ENCODE peak calls at places on chromosomes 16 and 17, in seven cellular contexts. I is Panc1, O is PC-3, K is lower lobe of right lung, D is thoracic aorta, G is adrenal gland, S is IMR-90. M is an unnamed sample.
A peak's percentile ranks its signal among the peaks of the same experiment; 100 is the strongest.

GRCh38 chr16:48628359-48628985 is 18.5 kb upstream of the N4BP1 start:
- DNase-seq in S (no peak), I (no peak), K (no peak), O (no peak), G (no peak), D (no peak), M (peak; percentile 44)

GRCh38 chr16:85528528-85529387 is 84.4 kb upstream of the GSE1 start:
- DNase-seq in G (no peak), K (no peak), O (no peak), D (no peak), S (no peak), I (no peak), M (no peak)

GRCh38 chr17:59435238-59435637 is 103.8 kb downstream of the YPEL2 start:
- DNase-seq in I (no peak), O (peak; percentile 97), S (peak; percentile 70), G (no peak), D (no peak), K (no peak), M (no peak)

GRCh38 chr17:1492249-1493206 is at the start of gene MYO1C:
- DNase-seq in K (no peak), G (no peak), O (peak; percentile 47), I (no peak), D (no peak), S (no peak), M (no peak)

GRCh38 chr16:11560701-11561439 is 25.8 kb downstream of the LITAF start:
- DNase-seq in S (no peak), D (no peak), O (no peak), I (no peak), G (no peak), K (no peak), M (no peak)

GRCh38 chr16:84718-85452 is 6.9 kb downstream of the MPG start:
- DNase-seq in I (peak; percentile 61), D (peak; percentile 79), O (peak; percentile 73), K (no peak), S (peak; percentile 96), G (no peak), M (peak; percentile 90)

GRCh38 chr17:82664701-82665182 is 16.5 kb upstream of the WDR45B start:
- DNase-seq in G (no peak), S (no peak), K (peak; percentile 37), I (no peak), D (no peak), O (no peak), M (no peak)

GRCh38 chr16:69514366-69514765 is 51.4 kb upstream of the NFAT5 start:
- DNase-seq in G (no peak), K (no peak), D (no peak), O (peak; percentile 17), S (no peak), I (no peak), M (no peak)

GRCh38 chr16:66270333-66270927 is 96.1 kb upstream of the CDH5 start:
- DNase-seq in G (peak; percentile 71), S (peak; percentile 54), D (no peak), K (peak; percentile 84), I (no peak), O (peak; percentile 70), M (peak; percentile 63)

GRCh38 chr16:66970775-66971725 is 10.0 kb downstream of the CES3 start:
- DNase-seq in I (no peak), S (peak; percentile 80), K (no peak), G (no peak), O (peak; percentile 25), D (no peak), M (no peak)

GRCh38 chr16:54490089-54490488 is 203.5 kb upstream of the IRX3 start:
- DNase-seq in D (no peak), S (no peak), G (no peak), K (no peak), I (no peak), O (no peak), M (no peak)

GRCh38 chr17:74417178-74418045 is 14.5 kb upstream of the GPRC5C start:
- DNase-seq in S (no peak), D (no peak), I (no peak), G (no peak), O (peak; percentile 98), K (no peak), M (no peak)

GRCh38 chr17:19306160-19307111 is 56.1 kb downstream of the B9D1 start:
- DNase-seq in K (peak; percentile 19), D (no peak), G (no peak), S (no peak), I (no peak), O (no peak), M (no peak)

GRCh38 chr16:49462989-49463371 is 89.4 kb downstream of the C16orf78 start:
- DNase-seq in K (no peak), S (no peak), G (peak; percentile 4), O (no peak), I (no peak), D (no peak), M (peak; percentile 26)

GRCh38 chr16:82433042-82433441 is 193.7 kb upstream of the CDH13 start:
- DNase-seq in K (no peak), G (no peak), I (no peak), O (no peak), D (no peak), S (no peak), M (no peak)

GRCh38 chr17:21194688-21195087 is 19.3 kb downstream of the TMEM11 start:
- DNase-seq in S (peak; percentile 43), D (no peak), O (no peak), G (no peak), I (no peak), K (no peak), M (no peak)

GRCh38 chr16:3577302-3577752 is at the start of gene NLRC3:
- DNase-seq in I (no peak), K (no peak), D (no peak), O (no peak), G (no peak), S (no peak), M (no peak)

DNA sequence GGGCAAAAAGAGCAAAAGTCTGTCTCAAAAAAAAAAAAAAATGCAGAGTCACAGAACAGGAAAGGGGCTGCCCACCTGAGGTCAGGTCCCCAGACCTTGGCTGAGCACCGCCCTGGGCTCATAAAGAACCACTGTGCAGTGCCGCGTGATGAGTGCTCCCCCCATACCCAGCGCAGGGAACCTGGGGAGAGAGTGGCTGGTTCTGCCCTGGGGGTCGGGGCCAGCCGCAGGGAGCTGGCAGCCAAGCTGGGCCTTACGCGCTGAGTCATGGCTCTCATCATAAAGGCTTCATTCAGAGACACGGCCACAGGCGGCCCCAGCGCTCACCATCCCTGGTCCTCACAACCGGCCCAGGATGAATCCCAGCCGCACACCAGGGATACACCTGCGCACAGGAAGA is 80.7 kb downstream of the RAB11FIP4 start:
- DNase-seq in I (no peak), G (no peak), O (no peak), S (no peak), K (no peak), D (no peak), M (no peak)
- H3K9me3 ChIP-seq in I (no peaks in the 10 kb centered on the region), G (no peaks in the 10 kb centered on the region), O (no peaks in the 10 kb centered on the region), S (no peaks in the 10 kb centered on the region), K (no peaks in the 10 kb centered on the region), D (no peaks in the 10 kb centered on the region), M (no peaks in the 10 kb centered on the region)

GRCh38 chr17:5181509-5182305 is 10.0 kb downstream of the ZNF594 start:
- DNase-seq in K (no peak), I (no peak), G (no peak), S (no peak), O (no peak), D (no peak), M (no peak)

GRCh38 chr17:5184284-5184683 is 7.4 kb downstream of the ZNF594 start:
- DNase-seq in O (no peak), I (no peak), D (no peak), G (no peak), S (no peak), K (no peak), M (no peak)

GRCh38 chr17:5179003-5179402 is 12.7 kb downstream of the ZNF594 start:
- DNase-seq in I (no peak), S (no peak), O (no peak), K (no peak), G (no peak), D (no peak), M (no peak)

GRCh38 chr17:5183410-5183793 is 8.3 kb downstream of the ZNF594 start:
- DNase-seq in I (no peak), K (no peak), G (no peak), D (no peak), O (no peak), S (no peak), M (no peak)

DNA sequence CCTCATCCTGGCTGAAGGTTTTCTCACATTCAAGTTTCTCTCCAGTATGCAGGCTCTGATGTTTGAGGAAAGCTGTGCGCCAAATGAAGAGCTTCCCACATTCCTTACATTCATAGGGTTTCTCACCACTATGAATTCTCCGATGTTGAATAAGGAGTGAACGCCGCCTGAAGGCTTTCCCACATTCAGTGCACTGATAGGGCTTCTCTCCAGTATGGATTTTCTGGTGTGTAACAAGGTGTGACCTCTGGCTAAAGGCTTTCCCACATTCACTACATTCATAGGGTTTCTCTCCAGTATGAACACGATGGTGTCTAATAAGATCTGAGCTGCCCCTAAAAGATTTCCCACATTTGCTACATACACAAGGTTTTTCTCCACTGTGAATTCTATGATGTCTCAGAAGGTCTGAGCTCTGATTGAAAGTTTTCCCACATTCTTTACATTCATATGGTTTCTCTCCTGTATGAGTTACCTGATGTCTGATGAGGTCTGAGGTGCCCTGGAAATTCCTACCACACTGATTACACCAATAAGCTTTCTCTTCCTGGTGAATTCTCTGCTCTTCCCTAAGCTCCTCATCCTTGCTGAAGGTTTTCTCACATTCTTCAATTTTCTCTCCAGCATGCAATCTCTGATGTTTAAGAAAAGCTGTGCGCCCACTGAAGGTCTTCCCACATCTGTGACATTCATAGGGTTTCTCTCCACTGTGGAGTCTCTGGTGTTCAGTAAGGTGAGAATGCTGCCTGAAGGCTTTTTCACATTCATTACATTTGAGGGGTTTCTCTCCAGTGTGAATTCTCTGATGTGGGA is 8.9 kb downstream of the ZNF594 start:
- DNase-seq in G (no peak), D (no peak), I (no peak), K (no peak), S (no peak), O (no peak), M (no peak)
- H3K4me3 ChIP-seq in G (no peak overlapping the region), D (peak overlapping the region; percentile 22), I (no peak overlapping the region), K (no peak overlapping the region), S (no peak overlapping the region), O (no peak overlapping the region), M (no peak overlapping the region)

DNA sequence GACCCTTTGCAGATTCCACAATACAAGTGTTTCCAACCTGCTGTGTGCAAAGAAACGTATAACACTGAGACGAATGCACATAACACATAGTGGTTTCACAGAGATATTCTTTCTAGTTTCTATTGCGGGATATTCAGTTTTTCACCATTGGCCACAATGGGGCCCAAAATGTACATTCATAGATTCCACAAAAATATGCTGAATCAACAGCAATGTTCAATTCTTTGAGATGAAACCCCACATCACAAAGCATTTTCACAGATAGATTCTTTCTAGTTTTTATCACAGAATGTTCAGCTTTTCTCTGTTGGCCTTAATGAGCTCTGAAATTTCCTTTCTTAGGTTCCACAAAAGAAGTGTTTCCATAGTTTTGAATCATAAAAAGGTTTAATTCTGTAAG is 2472.3 kb downstream of the TP53TG3F start:
- DNase-seq in D (no peak), O (no peak), S (no peak), I (no peak), G (no peak), K (no peak), M (no peak)
- H3K9me3 ChIP-seq in D (no peaks in the 10 kb centered on the region), O (peaks cover 3% of the 10 kb centered on the region), S (no peaks in the 10 kb centered on the region), I (no peaks in the 10 kb centered on the region), G (no peaks in the 10 kb centered on the region), K (peaks cover 29% of the 10 kb centered on the region), M (peaks cover 35% of the 10 kb centered on the region)

DNA sequence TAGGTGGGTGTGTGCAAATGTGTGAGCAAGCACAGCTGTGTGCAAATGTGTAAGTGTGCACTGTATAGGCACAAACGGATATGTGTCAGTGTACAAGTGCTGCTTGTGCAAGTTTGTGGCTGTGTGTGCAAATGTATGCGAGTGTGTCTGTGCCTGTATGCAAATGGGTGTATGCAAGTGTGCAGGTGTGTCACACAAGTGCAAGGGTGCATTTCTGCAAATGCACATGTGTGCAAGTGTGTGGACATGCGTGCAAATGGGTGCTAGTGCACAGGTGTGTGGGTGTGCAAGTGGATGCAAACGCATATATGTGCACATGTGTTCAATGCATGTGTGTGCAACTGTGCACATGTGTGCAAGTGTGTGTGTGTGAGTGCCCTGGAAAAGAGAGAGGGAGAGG is 76.5 kb upstream of the TNRC6C start:
- DNase-seq in G (no peak), K (peak; percentile 38), D (no peak), S (no peak), I (no peak), O (no peak), M (no peak)
- H3K4me3 ChIP-seq in G (no peak overlapping the region), K (no peak overlapping the region), D (no peak overlapping the region), S (no peak overlapping the region), I (no peak overlapping the region), O (no peak overlapping the region), M (no peak overlapping the region)